ENCODE peak calls at places on chromosome 1, in nine cellular contexts. One of them, this sample, is unnamed.

GRCh38 chr1:82464362-82464931 is 663.7 kb downstream of the ADGRL2 start:
- DNase-seq in left lung: peak; percentile 50
- DNase-seq in prostate gland: no peak
- DNase-seq in OCI-LY7: no peak
- DNase-seq in upper lobe of right lung: no peak
- DNase-seq in psoas muscle: no peak
- DNase-seq in K562: no peak
- DNase-seq in neural progenitor cell: peak; percentile 6
- DNase-seq in lung: peak; percentile 61
- DNase-seq in this sample: no peak

GRCh38 chr1:79326875-79327274 is 320.3 kb upstream of the ADGRL4 start:
- DNase-seq in lung: no peak
- DNase-seq in psoas muscle: no peak
- DNase-seq in OCI-LY7: no peak
- DNase-seq in prostate gland: no peak
- DNase-seq in K562: no peak
- DNase-seq in upper lobe of right lung: no peak
- DNase-seq in neural progenitor cell: no peak
- DNase-seq in left lung: no peak
- DNase-seq in this sample: no peak

GRCh38 chr1:235821361-235821981 is 45.2 kb downstream of the LYST start:
- DNase-seq in neural progenitor cell: no peak
- DNase-seq in K562: no peak
- DNase-seq in psoas muscle: no peak
- DNase-seq in lung: no peak
- DNase-seq in OCI-LY7: no peak
- DNase-seq in upper lobe of right lung: no peak
- DNase-seq in left lung: no peak
- DNase-seq in prostate gland: no peak
- DNase-seq in this sample: no peak

GRCh38 chr1:228144213-228145049 is 4.4 kb downstream of the GUK1 start:
- DNase-seq in lung: no peak
- DNase-seq in left lung: no peak
- DNase-seq in K562: peak; percentile 56
- DNase-seq in neural progenitor cell: no peak
- DNase-seq in OCI-LY7: no peak
- DNase-seq in upper lobe of right lung: no peak
- DNase-seq in psoas muscle: no peak
- DNase-seq in prostate gland: no peak
- DNase-seq in this sample: no peak

GRCh38 chr1:177355575-177355974 is 184.8 kb downstream of the BRINP2 start:
- DNase-seq in OCI-LY7: peak; percentile 11
- DNase-seq in psoas muscle: no peak
- DNase-seq in left lung: no peak
- DNase-seq in neural progenitor cell: peak; percentile 50
- DNase-seq in prostate gland: no peak
- DNase-seq in upper lobe of right lung: no peak
- DNase-seq in lung: no peak
- DNase-seq in K562: no peak
- DNase-seq in this sample: no peak

GRCh38 chr1:218347713-218348627 is 2.8 kb downstream of the TGFB2 start:
- DNase-seq in upper lobe of right lung: no peak
- DNase-seq in neural progenitor cell: no peak
- DNase-seq in left lung: no peak
- DNase-seq in psoas muscle: no peak
- DNase-seq in lung: no peak
- DNase-seq in OCI-LY7: no peak
- DNase-seq in prostate gland: no peak
- DNase-seq in K562: no peak
- DNase-seq in this sample: peak; percentile 41

GRCh38 chr1:154744352-154744751 is 125.7 kb downstream of the KCNN3 start:
- DNase-seq in prostate gland: no peak
- DNase-seq in K562: no peak
- DNase-seq in psoas muscle: no peak
- DNase-seq in upper lobe of right lung: no peak
- DNase-seq in left lung: no peak
- DNase-seq in neural progenitor cell: no peak
- DNase-seq in lung: no peak
- DNase-seq in OCI-LY7: no peak
- DNase-seq in this sample: no peak

GRCh38 chr1:109241841-109242301 is 7.5 kb upstream of the CELSR2 start:
- DNase-seq in lung: no peak
- DNase-seq in upper lobe of right lung: peak; percentile 26
- DNase-seq in psoas muscle: no peak
- DNase-seq in neural progenitor cell: no peak
- DNase-seq in prostate gland: no peak
- DNase-seq in OCI-LY7: no peak
- DNase-seq in left lung: no peak
- DNase-seq in K562: no peak
- DNase-seq in this sample: no peak

GRCh38 chr1:60952566-60953215 is 129.7 kb upstream of the NFIA start:
- DNase-seq in K562: no peak
- DNase-seq in psoas muscle: no peak
- DNase-seq in lung: no peak
- DNase-seq in OCI-LY7: no peak
- DNase-seq in prostate gland: no peak
- DNase-seq in neural progenitor cell: no peak
- DNase-seq in left lung: no peak
- DNase-seq in upper lobe of right lung: no peak
- DNase-seq in this sample: no peak

GRCh38 chr1:5297199-5297877 is 642.9 kb downstream of the AJAP1 start:
- DNase-seq in OCI-LY7: no peak
- DNase-seq in prostate gland: no peak
- DNase-seq in neural progenitor cell: no peak
- DNase-seq in upper lobe of right lung: no peak
- DNase-seq in left lung: no peak
- DNase-seq in psoas muscle: peak; percentile 80
- DNase-seq in K562: no peak
- DNase-seq in lung: no peak
- DNase-seq in this sample: no peak

GRCh38 chr1:65265296-65266271 is 43.8 kb upstream of the DNAJC6 start:
- DNase-seq in left lung: no peak
- DNase-seq in psoas muscle: no peak
- DNase-seq in upper lobe of right lung: no peak
- DNase-seq in prostate gland: peak; percentile 13
- DNase-seq in K562: no peak
- DNase-seq in lung: no peak
- DNase-seq in OCI-LY7: no peak
- DNase-seq in neural progenitor cell: peak; percentile 89
- DNase-seq in this sample: no peak

GRCh38 chr1:114536043-114536442 is 25.0 kb upstream of the TRIM33 start:
- DNase-seq in OCI-LY7: no peak
- DNase-seq in lung: no peak
- DNase-seq in prostate gland: no peak
- DNase-seq in psoas muscle: no peak
- DNase-seq in left lung: no peak
- DNase-seq in neural progenitor cell: no peak
- DNase-seq in K562: no peak
- DNase-seq in upper lobe of right lung: no peak
- DNase-seq in this sample: no peak

GRCh38 chr1:114545796-114546195 is 34.8 kb upstream of the TRIM33 start:
- DNase-seq in left lung: no peak
- DNase-seq in psoas muscle: no peak
- DNase-seq in lung: no peak
- DNase-seq in K562: no peak
- DNase-seq in OCI-LY7: no peak
- DNase-seq in neural progenitor cell: no peak
- DNase-seq in prostate gland: no peak
- DNase-seq in upper lobe of right lung: no peak
- DNase-seq in this sample: no peak

GRCh38 chr1:114535401-114535800 is 24.4 kb upstream of the TRIM33 start:
- DNase-seq in neural progenitor cell: no peak
- DNase-seq in left lung: no peak
- DNase-seq in lung: no peak
- DNase-seq in K562: no peak
- DNase-seq in upper lobe of right lung: no peak
- DNase-seq in psoas muscle: no peak
- DNase-seq in prostate gland: no peak
- DNase-seq in OCI-LY7: no peak
- DNase-seq in this sample: no peak

DNA sequence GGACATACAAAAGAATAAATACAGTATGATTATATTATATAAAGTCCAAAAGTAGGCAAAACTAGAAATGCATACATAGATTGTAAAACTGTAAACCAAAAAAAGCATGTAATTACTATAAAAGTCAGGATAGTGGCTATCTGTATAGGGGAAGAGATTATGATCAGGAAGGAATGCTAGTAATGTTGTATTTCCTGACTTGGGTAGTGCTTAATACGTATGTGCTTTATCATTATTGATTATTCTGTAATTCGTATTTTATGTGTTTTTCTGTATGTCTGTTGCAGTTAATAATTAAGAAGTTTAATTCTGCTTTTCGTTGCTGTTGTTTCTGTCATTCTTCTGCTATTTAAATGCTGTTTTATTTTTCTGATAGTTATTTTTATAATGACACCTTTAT is 29.2 kb upstream of the TRIM33 start:
- DNase-seq in lung: no peak
- DNase-seq in neural progenitor cell: no peak
- DNase-seq in upper lobe of right lung: no peak
- DNase-seq in prostate gland: no peak
- DNase-seq in OCI-LY7: no peak
- DNase-seq in K562: no peak
- DNase-seq in left lung: no peak
- DNase-seq in psoas muscle: no peak
- DNase-seq in this sample: no peak
- H3K27ac ChIP-seq in lung: no peak overlapping the region
- H3K27ac ChIP-seq in neural progenitor cell: no peak overlapping the region
- H3K27ac ChIP-seq in upper lobe of right lung: no peak overlapping the region
- H3K27ac ChIP-seq in prostate gland: no peak overlapping the region
- H3K27ac ChIP-seq in OCI-LY7: no peak overlapping the region
- H3K27ac ChIP-seq in K562: no peak overlapping the region
- H3K27ac ChIP-seq in left lung: no peak overlapping the region
- H3K27ac ChIP-seq in psoas muscle: no peak overlapping the region
- H3K27ac ChIP-seq in this sample: no peak overlapping the region

GRCh38 chr1:226444901-226445300 is 37.0 kb upstream of the PARP1 start:
- DNase-seq in prostate gland: no peak
- DNase-seq in OCI-LY7: peak; percentile 97
- DNase-seq in psoas muscle: no peak
- DNase-seq in neural progenitor cell: no peak
- DNase-seq in K562: no peak
- DNase-seq in lung: no peak
- DNase-seq in left lung: no peak
- DNase-seq in upper lobe of right lung: no peak
- DNase-seq in this sample: no peak
- TF ChIP-seq CTCF in prostate gland: no peak
- TF ChIP-seq CTCF in OCI-LY7: peak; percentile 81
- TF ChIP-seq CTCF in psoas muscle: no peak
- TF ChIP-seq CTCF in neural progenitor cell: no peak
- TF ChIP-seq CTCF in K562: no peak
- TF ChIP-seq CTCF in lung: no peak
- TF ChIP-seq CTCF in left lung: no peak
- TF ChIP-seq CTCF in upper lobe of right lung: no peak
- TF ChIP-seq CTCF in this sample: no peak

DNA sequence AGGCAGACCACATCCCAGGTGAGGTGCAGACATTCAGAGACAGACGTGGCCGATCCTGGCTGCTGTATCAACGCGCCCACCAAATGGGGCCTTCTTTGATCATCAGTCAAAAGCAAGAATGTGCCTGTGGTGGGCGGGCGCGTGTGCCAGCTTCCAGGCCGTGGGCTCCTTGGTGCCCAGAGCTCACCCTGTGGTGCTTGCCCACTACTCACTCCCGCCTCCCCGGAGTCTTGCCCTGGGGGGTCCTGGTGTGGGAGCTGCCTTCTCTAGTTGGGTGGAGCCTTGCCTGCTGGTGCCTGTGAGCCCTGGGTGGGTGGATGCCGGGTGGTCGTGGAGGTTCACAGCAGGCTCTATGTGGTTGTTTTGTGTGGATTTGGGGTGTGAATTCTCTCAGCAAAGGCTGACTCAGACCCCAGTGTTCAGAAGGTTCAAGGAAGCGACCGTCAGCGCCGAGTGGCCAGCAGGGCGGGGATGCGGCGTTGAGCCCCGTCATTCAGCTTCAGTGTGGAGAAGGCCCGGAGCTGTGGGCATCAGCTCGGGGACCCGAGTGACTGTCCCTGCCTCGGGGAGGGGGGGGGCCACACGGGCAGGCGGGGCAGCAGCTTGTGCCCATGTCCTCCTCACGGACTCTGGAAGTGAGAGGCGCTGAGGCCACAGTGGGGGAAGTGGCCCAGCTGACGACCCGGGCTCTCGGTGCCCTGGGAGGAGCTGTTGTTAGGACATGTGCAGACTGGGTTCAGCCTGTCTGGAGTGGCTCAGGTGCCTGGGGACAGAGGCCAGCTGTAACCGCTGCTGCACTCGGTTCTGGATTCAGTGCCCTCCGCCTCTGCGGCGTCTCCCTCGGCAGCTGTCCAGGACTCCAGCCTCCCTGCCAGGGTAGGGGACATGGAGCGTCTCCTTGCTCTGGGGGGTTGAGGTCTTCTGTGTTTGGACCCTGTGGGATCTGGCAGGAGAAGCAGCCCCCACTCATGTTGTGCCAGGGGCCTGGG is 70.9 kb downstream of the SKI start:
- DNase-seq in lung: peak; percentile 57
- DNase-seq in left lung: peak; percentile 68
- DNase-seq in neural progenitor cell: no peak
- DNase-seq in OCI-LY7: no peak
- DNase-seq in psoas muscle: no peak
- DNase-seq in prostate gland: peak; percentile 49
- DNase-seq in K562: no peak
- DNase-seq in upper lobe of right lung: peak; percentile 85
- DNase-seq in this sample: no peak
- H3K27ac ChIP-seq in lung: peak overlapping the region; percentile 94
- H3K27ac ChIP-seq in left lung: peak overlapping the region; percentile 92
- H3K27ac ChIP-seq in neural progenitor cell: no peak overlapping the region
- H3K27ac ChIP-seq in OCI-LY7: no peak overlapping the region
- H3K27ac ChIP-seq in psoas muscle: peak overlapping the region; percentile 23
- H3K27ac ChIP-seq in prostate gland: peak overlapping the region; percentile 30
- H3K27ac ChIP-seq in K562: no peak overlapping the region
- H3K27ac ChIP-seq in upper lobe of right lung: peak overlapping the region; percentile 88
- H3K27ac ChIP-seq in this sample: peak overlapping the region; percentile 86

GRCh38 chr1:54809496-54810074 is 8.5 kb upstream of the TTC22 start:
- DNase-seq in lung: no peak
- DNase-seq in prostate gland: no peak
- DNase-seq in K562: no peak
- DNase-seq in psoas muscle: no peak
- DNase-seq in neural progenitor cell: no peak
- DNase-seq in OCI-LY7: no peak
- DNase-seq in upper lobe of right lung: no peak
- DNase-seq in left lung: peak; percentile 15
- DNase-seq in this sample: no peak

GRCh38 chr1:54807756-54808155 is 6.6 kb upstream of the TTC22 start:
- DNase-seq in prostate gland: no peak
- DNase-seq in K562: no peak
- DNase-seq in left lung: peak; percentile 14
- DNase-seq in upper lobe of right lung: no peak
- DNase-seq in psoas muscle: no peak
- DNase-seq in neural progenitor cell: no peak
- DNase-seq in OCI-LY7: no peak
- DNase-seq in lung: no peak
- DNase-seq in this sample: peak; percentile 7

GRCh38 chr1:54806931-54807611 is 5.9 kb upstream of the TTC22 start:
- DNase-seq in K562: no peak
- DNase-seq in upper lobe of right lung: no peak
- DNase-seq in left lung: peak; percentile 33
- DNase-seq in prostate gland: no peak
- DNase-seq in lung: no peak
- DNase-seq in psoas muscle: no peak
- DNase-seq in neural progenitor cell: no peak
- DNase-seq in OCI-LY7: no peak
- DNase-seq in this sample: no peak

GRCh38 chr1:54810144-54810942 is 9.2 kb upstream of the TTC22 start:
- DNase-seq in neural progenitor cell: peak; percentile 81
- DNase-seq in K562: peak; percentile 80
- DNase-seq in left lung: peak; percentile 51
- DNase-seq in lung: peak; percentile 61
- DNase-seq in OCI-LY7: peak; percentile 60
- DNase-seq in prostate gland: peak; percentile 51
- DNase-seq in psoas muscle: peak; percentile 71
- DNase-seq in upper lobe of right lung: peak; percentile 78
- DNase-seq in this sample: no peak

GRCh38 chr1:54808443-54809207 is 7.5 kb upstream of the TTC22 start:
- DNase-seq in prostate gland: no peak
- DNase-seq in left lung: peak; percentile 23
- DNase-seq in upper lobe of right lung: no peak
- DNase-seq in neural progenitor cell: no peak
- DNase-seq in K562: peak; percentile 41
- DNase-seq in lung: no peak
- DNase-seq in OCI-LY7: no peak
- DNase-seq in psoas muscle: no peak
- DNase-seq in this sample: no peak
- TF ChIP-seq CTCF in prostate gland: no peak
- TF ChIP-seq CTCF in left lung: no peak
- TF ChIP-seq CTCF in upper lobe of right lung: peak; percentile 5
- TF ChIP-seq CTCF in neural progenitor cell: peak; percentile 28
- TF ChIP-seq CTCF in K562: peak; percentile 63
- TF ChIP-seq CTCF in lung: no peak
- TF ChIP-seq CTCF in OCI-LY7: peak; percentile 53
- TF ChIP-seq CTCF in psoas muscle: no peak
- TF ChIP-seq CTCF in this sample: no peak

This sample was measured in breast epithelium.